ENCODE peak calls at places on chromosomes 7 and 10, in ten cellular contexts. C, W, Q, X, D, K, F, V, P and E are unnamed samples.

GRCh38 chr10:124106241-124106905 is 13.0 kb upstream of the CHST15 start:
- DNase-seq in C (no peak), W (peak), Q (peak), X (no peak), D (peak), K (peak), F (peak), V (peak), P (no peak), E (no peak)

GRCh38 chr7:102303669-102304422 is 17.2 kb downstream of the SH2B2 start:
- DNase-seq in C (no peak), W (no peak), Q (peak), X (no peak), D (no peak), K (no peak), F (peak), V (no peak), P (no peak), E (no peak)

GRCh38 chr7:138625084-138625848 is 75.9 kb downstream of the SVOPL start:
- DNase-seq in C (no peak), W (no peak), Q (no peak), X (no peak), D (no peak), K (no peak), F (no peak), V (no peak), P (no peak), E (no peak)

GRCh38 chr10:60714242-60714641 is 64.0 kb upstream of the CDK1 start:
- DNase-seq in C (no peak), W (no peak), Q (no peak), X (no peak), D (no peak), K (no peak), F (no peak), V (peak), P (no peak), E (no peak)

GRCh38 chr7:79822620-79823240 is 311.9 kb upstream of the GNAI1 start:
- DNase-seq in C (no peak), W (no peak), Q (no peak), X (no peak), D (no peak), K (no peak), F (no peak), V (no peak), P (no peak), E (no peak)

GRCh38 chr7:106569500-106569929 is 91.4 kb downstream of the CCDC71L start:
- DNase-seq in C (no peak), W (no peak), Q (no peak), X (no peak), D (no peak), K (no peak), F (no peak), V (no peak), P (no peak), E (no peak)

GRCh38 chr10:103933557-103934121 is 15.7 kb upstream of the STN1 start:
- DNase-seq in C (no peak), W (no peak), Q (no peak), X (no peak), D (no peak), K (no peak), F (no peak), V (no peak), P (no peak), E (no peak)

GRCh38 chr7:47254081-47255006 is 327.6 kb downstream of the TNS3 start:
- DNase-seq in C (peak), W (peak), Q (peak), X (peak), D (no peak), K (peak), F (no peak), V (no peak), P (peak), E (peak)

GRCh38 chr10:20970044-20970443 is 72.9 kb upstream of the NEBL start:
- DNase-seq in C (no peak), W (no peak), Q (no peak), X (no peak), D (no peak), K (no peak), F (peak), V (peak), P (no peak), E (no peak)

GRCh38 chr10:472241-472910 is 217.1 kb downstream of the DIP2C start:
- DNase-seq in C (no peak), W (peak), Q (no peak), X (no peak), D (no peak), K (no peak), F (no peak), V (no peak), P (no peak), E (no peak)

GRCh38 chr10:93422121-93422520 is 60.0 kb downstream of the MYOF start:
- DNase-seq in C (no peak), W (no peak), Q (no peak), X (no peak), D (no peak), K (no peak), F (no peak), V (no peak), P (no peak), E (no peak)

GRCh38 chr10:101055416-101055815 is 6.4 kb upstream of the KAZALD1 start:
- DNase-seq in C (no peak), W (no peak), Q (no peak), X (no peak), D (no peak), K (no peak), F (no peak), V (no peak), P (no peak), E (no peak)

GRCh38 chr10:69554611-69555010 is 18.6 kb downstream of the NEUROG3 start:
- DNase-seq in C (no peak), W (no peak), Q (no peak), X (no peak), D (no peak), K (no peak), F (no peak), V (no peak), P (no peak), E (no peak)

GRCh38 chr10:28426392-28427159 is 106.3 kb upstream of the WAC start:
- DNase-seq in C (no peak), W (no peak), Q (no peak), X (no peak), D (no peak), K (no peak), F (no peak), V (no peak), P (no peak), E (no peak)

GRCh38 chr7:50308301-50309129 is 4.0 kb downstream of the IKZF1 start:
- DNase-seq in C (no peak), W (no peak), Q (peak), X (no peak), D (no peak), K (no peak), F (no peak), V (no peak), P (no peak), E (no peak)

GRCh38 chr10:91190876-91191580 is 29.4 kb upstream of the PCGF5 start:
- DNase-seq in C (no peak), W (no peak), Q (peak), X (no peak), D (no peak), K (no peak), F (no peak), V (no peak), P (no peak), E (no peak)

GRCh38 chr7:5012985-5013384 is 32.7 kb upstream of the RBAK start:
- DNase-seq in C (peak), W (no peak), Q (no peak), X (no peak), D (no peak), K (no peak), F (no peak), V (no peak), P (no peak), E (no peak)

GRCh38 chr7:21293771-21294170 is 134.1 kb upstream of the SP4 start:
- DNase-seq in C (no peak), W (no peak), Q (no peak), X (no peak), D (no peak), K (no peak), F (no peak), V (no peak), P (no peak), E (peak)

GRCh38 chr10:86299562-86299961 is 67.0 kb downstream of the GRID1 start:
- DNase-seq in C (no peak), W (no peak), Q (no peak), X (no peak), D (no peak), K (no peak), F (no peak), V (no peak), P (no peak), E (no peak)

GRCh38 chr7:8579661-8580060 is 146.3 kb downstream of the NXPH1 start:
- DNase-seq in C (no peak), W (no peak), Q (no peak), X (no peak), D (no peak), K (no peak), F (no peak), V (no peak), P (no peak), E (no peak)

GRCh38 chr10:7251696-7252465 is 159.0 kb downstream of the SFMBT2 start:
- DNase-seq in C (peak), W (no peak), Q (no peak), X (no peak), D (no peak), K (no peak), F (no peak), V (no peak), P (no peak), E (no peak)

GRCh38 chr10:60962946-60963345 is 19.0 kb upstream of the RHOBTB1 start:
- DNase-seq in C (no peak), W (no peak), Q (no peak), X (no peak), D (no peak), K (no peak), F (no peak), V (no peak), P (no peak), E (no peak)

GRCh38 chr10:87605656-87606308 is 53.9 kb upstream of the PAPSS2 start:
- DNase-seq in C (no peak), W (no peak), Q (no peak), X (no peak), D (no peak), K (no peak), F (no peak), V (no peak), P (no peak), E (no peak)

GRCh38 chr7:124276005-124276606 is 243.2 kb upstream of the TMEM229A start:
- DNase-seq in C (peak), W (no peak), Q (peak), X (no peak), D (no peak), K (peak), F (no peak), V (no peak), P (peak), E (peak)

GRCh38 chr7:124856299-124856888 is 73.2 kb downstream of the POT1 start:
- DNase-seq in C (peak), W (no peak), Q (peak), X (no peak), D (peak), K (no peak), F (peak), V (peak), P (peak), E (peak)

GRCh38 chr7:151550601-151551286 is 31.0 kb upstream of the RHEB start:
- DNase-seq in C (no peak), W (peak), Q (no peak), X (no peak), D (peak), K (peak), F (peak), V (peak), P (no peak), E (no peak)

GRCh38 chr10:97713351-97713827 is at the start of gene MARVELD1:
- DNase-seq in C (peak), W (peak), Q (peak), X (peak), D (peak), K (peak), F (peak), V (no peak), P (peak), E (peak)

GRCh38 chr7:99002146-99002826 is 124.0 kb downstream of the TRRAP start:
- DNase-seq in C (no peak), W (no peak), Q (no peak), X (no peak), D (no peak), K (no peak), F (no peak), V (no peak), P (no peak), E (no peak)

GRCh38 chr7:99267530-99268360 is 4.9 kb upstream of the MYH16 start:
- DNase-seq in C (no peak), W (no peak), Q (no peak), X (no peak), D (peak), K (peak), F (peak), V (peak), P (peak), E (no peak)

GRCh38 chr10:121282264-121282663 is 316.0 kb downstream of the FGFR2 start:
- DNase-seq in C (no peak), W (no peak), Q (no peak), X (no peak), D (no peak), K (no peak), F (no peak), V (no peak), P (no peak), E (no peak)

GRCh38 chr10:103653581-103654020 is 160.1 kb downstream of the NEURL1 start:
- DNase-seq in C (no peak), W (no peak), Q (no peak), X (no peak), D (no peak), K (no peak), F (no peak), V (no peak), P (no peak), E (no peak)

GRCh38 chr10:116371737-116372136 is 47.5 kb downstream of the CCDC172 start:
- DNase-seq in C (no peak), W (no peak), Q (no peak), X (no peak), D (no peak), K (no peak), F (no peak), V (no peak), P (no peak), E (no peak)

GRCh38 chr10:85786401-85786899 is 580.1 kb downstream of the GRID1 start:
- DNase-seq in C (peak), W (no peak), Q (peak), X (no peak), D (no peak), K (peak), F (no peak), V (no peak), P (peak), E (no peak)

GRCh38 chr7:94843553-94843952 is 63.8 kb upstream of the PPP1R9A start:
- DNase-seq in C (no peak), W (no peak), Q (no peak), X (no peak), D (no peak), K (no peak), F (no peak), V (no peak), P (no peak), E (no peak)

GRCh38 chr7:38318803-38319416 is 45.5 kb upstream of the TARP start:
- DNase-seq in C (peak), W (no peak), Q (peak), X (no peak), D (peak), K (peak), F (no peak), V (peak), P (peak), E (peak)

GRCh38 chr7:155665957-155666287 is 21.5 kb downstream of the RBM33 start:
- DNase-seq in C (no peak), W (no peak), Q (no peak), X (no peak), D (peak), K (no peak), F (peak), V (peak), P (no peak), E (no peak)

GRCh38 chr10:110636932-110637557 is 7.1 kb upstream of the RBM20 start:
- DNase-seq in C (peak), W (no peak), Q (no peak), X (no peak), D (no peak), K (no peak), F (no peak), V (no peak), P (no peak), E (no peak)